ENCODE peak calls at places on chromosomes 12 and 14, in ten cellular contexts. D, J, O, W, N, L, A, Y, P and X are unnamed samples.

GRCh38 chr14:23142826-23143225 is 23.8 kb upstream of the CEBPE start:
- DNase-seq in D (no peak), J (no peak), O (no peak), W (no peak), N (no peak), L (no peak), A (no peak), Y (no peak), P (no peak), X (no peak)

GRCh38 chr12:1171657-1172056 is 180.6 kb downstream of the ERC1 start:
- DNase-seq in D (no peak), J (peak; percentile 79), O (no peak), W (no peak), N (no peak), L (no peak), A (no peak), Y (peak; percentile 13), P (no peak), X (peak; percentile 4)

GRCh38 chr14:75568141-75568540 is 10.3 kb upstream of the FLVCR2 start:
- DNase-seq in D (no peak), J (no peak), O (no peak), W (no peak), N (no peak), L (no peak), A (no peak), Y (no peak), P (no peak), X (no peak)

GRCh38 chr14:79028281-79028680 is 858.1 kb downstream of the NRXN3 start:
- DNase-seq in D (no peak), J (no peak), O (no peak), W (no peak), N (no peak), L (peak; percentile 72), A (no peak), Y (no peak), P (no peak), X (no peak)

GRCh38 chr12:67355428-67356385 is 86.5 kb downstream of the CAND1 start:
- DNase-seq in D (no peak), J (peak; percentile 43), O (peak; percentile 2), W (peak; percentile 19), N (peak; percentile 65), L (peak; percentile 62), A (no peak), Y (peak; percentile 19), P (peak; percentile 37), X (peak; percentile 58)

GRCh38 chr12:8554451-8555195 is 13.9 kb upstream of the CLEC4E start:
- DNase-seq in D (no peak), J (peak; percentile 36), O (no peak), W (no peak), N (peak; percentile 39), L (peak; percentile 11), A (no peak), Y (peak; percentile 33), P (no peak), X (no peak)

GRCh38 chr12:55940065-55940732 is 9.2 kb downstream of the DGKA start:
- DNase-seq in D (peak; percentile 82), J (peak; percentile 87), O (peak; percentile 81), W (peak; percentile 85), N (peak; percentile 89), L (peak; percentile 92), A (peak; percentile 66), Y (peak; percentile 82), P (peak; percentile 90), X (peak; percentile 91)

GRCh38 chr12:81332054-81332453 is 254.2 kb downstream of the ACSS3 start:
- DNase-seq in D (no peak), J (no peak), O (no peak), W (no peak), N (no peak), L (no peak), A (no peak), Y (no peak), P (no peak), X (no peak)

GRCh38 chr14:58814476-58814875 is 176.7 kb downstream of the DACT1 start:
- DNase-seq in D (no peak), J (no peak), O (no peak), W (no peak), N (no peak), L (no peak), A (no peak), Y (no peak), P (no peak), X (no peak)

GRCh38 chr12:105967038-105967776 is 171.5 kb downstream of the NUAK1 start:
- DNase-seq in D (no peak), J (no peak), O (no peak), W (no peak), N (no peak), L (no peak), A (no peak), Y (no peak), P (no peak), X (no peak)

GRCh38 chr12:27277846-27278260 is 33.8 kb downstream of the STK38L start:
- DNase-seq in D (no peak), J (peak; percentile 86), O (no peak), W (no peak), N (peak; percentile 21), L (no peak), A (no peak), Y (peak; percentile 3), P (no peak), X (peak; percentile 81)

GRCh38 chr12:116885496-116885895 is 4.3 kb upstream of the HRK start:
- DNase-seq in D (no peak), J (no peak), O (no peak), W (no peak), N (no peak), L (peak; percentile 84), A (no peak), Y (no peak), P (no peak), X (peak; percentile 12)

GRCh38 chr12:123900898-123901376 is 71.7 kb downstream of the CCDC92 start:
- DNase-seq in D (no peak), J (no peak), O (no peak), W (no peak), N (no peak), L (no peak), A (no peak), Y (no peak), P (peak; percentile 41), X (no peak)